ENCODE peak calls at places on chromosomes 11 and 22, in four cellular contexts. M is mammary epithelial cell, V is A549, Q is neural progenitor cell. N is an unnamed sample.

GRCh38 chr11:18791175-18792065 is at the start of gene PTPN5:
- DNase-seq in M (peak), V (peak), Q (peak), N (no peak)

GRCh38 chr11:441418-442274 is at the start of gene ANO9:
- DNase-seq in M (peak), V (no peak), Q (peak), N (no peak)

GRCh38 chr11:75328426-75329277 is 22.8 kb downstream of the ARRB1 start:
- DNase-seq in M (peak), V (peak), Q (peak), N (no peak)

GRCh38 chr22:39350803-39351688 is 1.3 kb downstream of the SYNGR1 start:
- DNase-seq in M (no peak), V (no peak), Q (no peak), N (no peak)

GRCh38 chr22:38348751-38349496 is 31.7 kb upstream of the CSNK1E start:
- DNase-seq in M (no peak), V (no peak), Q (no peak), N (no peak)

GRCh38 chr11:96242971-96243647 is 99.9 kb downstream of the MAML2 start:
- DNase-seq in M (peak), V (peak), Q (peak), N (peak)

GRCh38 chr11:70204466-70204799 is 1.3 kb downstream of the FADD start:
- DNase-seq in M (no peak), V (no peak), Q (no peak), N (no peak)

GRCh38 chr11:113481672-113482071 is 6.5 kb upstream of the DRD2 start:
- DNase-seq in M (no peak), V (no peak), Q (no peak), N (no peak)

GRCh38 chr11:87039371-87039770 is 1.6 kb downstream of the TMEM135 start:
- DNase-seq in M (no peak), V (no peak), Q (no peak), N (no peak)

GRCh38 chr11:66789097-66789890 is 53.9 kb upstream of the RCE1 start:
- DNase-seq in M (no peak), V (no peak), Q (no peak), N (no peak)

GRCh38 chr11:102831128-102831708 is 12.2 kb downstream of the MMP3 start:
- DNase-seq in M (no peak), V (peak), Q (peak), N (no peak)

GRCh38 chr11:2737876-2738275 is 38.1 kb upstream of the KCNQ1OT1 start:
- DNase-seq in M (no peak), V (no peak), Q (no peak), N (no peak)

GRCh38 chr11:118434553-118435232 is 1.6 kb upstream of the KMT2A start:
- DNase-seq in M (peak), V (no peak), Q (peak), N (no peak)

GRCh38 chr22:38829485-38829884 is 14.3 kb downstream of the NPTXR start:
- DNase-seq in M (no peak), V (peak), Q (no peak), N (no peak)

DNA sequence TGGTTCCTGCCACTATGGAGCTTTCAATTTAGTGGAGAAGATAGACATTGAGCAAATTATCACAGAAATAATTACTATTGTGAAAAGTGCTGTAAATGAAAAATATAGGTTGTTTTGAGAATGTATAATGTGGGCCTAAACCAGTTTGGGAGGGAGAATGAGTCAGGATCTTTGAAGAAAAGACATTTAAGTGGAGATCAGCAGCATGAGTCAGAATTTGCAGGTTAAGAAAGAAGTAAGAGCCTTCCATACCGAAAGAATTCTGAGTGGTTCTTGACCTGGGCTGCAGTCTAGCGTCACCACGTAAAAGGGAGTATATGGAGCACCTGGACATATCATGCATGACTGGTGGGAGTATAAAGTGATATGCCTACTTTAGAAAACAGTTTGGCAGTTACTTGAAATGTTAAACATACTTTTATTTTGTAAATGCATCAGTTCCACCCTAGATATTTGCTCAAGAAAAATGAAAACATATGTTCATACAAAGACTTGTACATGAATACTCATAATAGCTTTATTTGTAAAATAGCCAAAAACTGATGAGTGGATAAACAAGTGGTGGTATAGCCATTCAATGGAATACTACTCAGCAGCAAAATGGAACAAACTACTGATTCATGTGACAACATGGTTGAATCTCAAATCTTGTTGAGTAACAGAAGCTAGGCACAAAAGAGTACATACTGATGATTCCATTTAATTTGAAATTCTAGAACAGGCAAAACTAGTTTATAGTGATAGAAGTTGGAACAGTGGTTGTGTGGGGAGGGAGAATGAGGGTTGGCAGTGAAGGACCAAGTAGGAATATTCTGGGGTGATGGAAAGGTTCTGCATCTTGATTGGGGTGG is 99.2 kb downstream of the STIM1 start:
- DNase-seq in M (peak), V (no peak), Q (no peak), N (no peak)
- H3K4me2 ChIP-seq in M (peak), V (no peak), Q (no peak), N (peak)

DNA sequence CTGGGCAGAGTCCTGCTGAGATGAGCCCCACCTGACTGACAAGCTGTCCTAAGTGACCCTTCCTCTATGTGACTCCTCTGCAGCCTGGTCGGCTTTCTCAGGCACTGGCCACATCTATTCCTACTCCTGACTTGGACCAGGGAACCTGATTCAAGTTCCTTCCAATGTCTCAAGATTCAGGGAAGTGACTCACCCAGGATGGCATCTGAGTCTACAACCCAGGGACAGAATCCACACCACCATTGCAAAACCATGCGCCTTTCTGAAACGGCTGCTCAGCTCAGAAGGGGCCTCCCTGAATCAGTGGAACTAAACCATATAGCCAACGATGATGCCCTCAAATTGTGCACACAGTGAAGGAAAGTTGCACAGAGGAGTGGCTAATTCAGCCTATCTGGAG is 63.9 kb upstream of the CSNK2A3 start:
- DNase-seq in M (peak), V (peak), Q (no peak), N (no peak)
- H3K4me2 ChIP-seq in M (peak), V (peak), Q (no peak), N (peak)

GRCh38 chr11:110793556-110793955 is 81.3 kb upstream of the ARHGAP20 start:
- DNase-seq in M (no peak), V (no peak), Q (peak), N (no peak)
- H3K4me2 ChIP-seq in M (no peak), V (no peak), Q (no peak), N (no peak)

DNA sequence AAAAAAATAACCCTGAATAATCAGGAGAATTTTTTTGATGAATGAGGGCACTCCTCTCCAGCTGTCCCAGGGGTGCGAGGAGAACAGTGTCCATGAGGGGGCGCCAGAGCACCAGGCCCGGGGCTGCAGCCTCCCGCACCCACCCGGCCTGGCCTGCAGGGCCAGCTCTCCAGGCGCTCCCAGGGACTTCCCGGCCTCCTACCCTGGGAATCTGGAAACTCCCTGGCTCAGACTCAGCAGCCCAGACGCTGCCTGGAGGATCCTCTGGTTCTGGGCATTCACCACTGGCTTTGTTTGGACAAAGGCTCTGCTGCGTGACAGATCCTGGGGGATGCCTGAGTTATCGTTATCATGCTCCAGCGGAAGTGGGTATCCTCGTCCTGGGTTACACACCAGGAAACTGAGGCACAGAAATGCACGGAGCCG is 31.0 kb downstream of the MCM5 start:
- DNase-seq in M (peak), V (peak), Q (peak), N (peak)
- H3K4me2 ChIP-seq in M (no peak), V (peak), Q (no peak), N (no peak)

GRCh38 chr22:48800886-48801607 is 1026.6 kb downstream of the BRD1 start:
- DNase-seq in M (no peak), V (no peak), Q (no peak), N (no peak)
- H3K4me2 ChIP-seq in M (no peak), V (no peak), Q (no peak), N (no peak)

GRCh38 chr11:128716661-128717210 is 22.9 kb downstream of the FLI1 start:
- DNase-seq in M (no peak), V (no peak), Q (peak), N (no peak)
- H3K4me2 ChIP-seq in M (no peak), V (no peak), Q (peak), N (no peak)